ENCODE peak calls at places on chromosome 5, in four cellular contexts. One of them, this sample, is unnamed.

GRCh38 chr5:773517-774264 is 10.8 kb downstream of the ZDHHC11B start:
- DNase-seq in fibroblast of lung: no peak
- DNase-seq in astrocyte of the spinal cord: no peak
- DNase-seq in MM.1S: no peak
- DNase-seq in this sample: peak

GRCh38 chr5:14258840-14259239 is 115.7 kb downstream of the TRIO start:
- DNase-seq in fibroblast of lung: peak
- DNase-seq in astrocyte of the spinal cord: peak
- DNase-seq in MM.1S: no peak
- DNase-seq in this sample: peak

GRCh38 chr5:17359451-17359965 is 138.5 kb upstream of the TAF11L2 start:
- DNase-seq in fibroblast of lung: peak
- DNase-seq in astrocyte of the spinal cord: peak
- DNase-seq in MM.1S: no peak
- DNase-seq in this sample: no peak

GRCh38 chr5:165877475-165877874 is 2372.1 kb downstream of the MAT2B start:
- DNase-seq in fibroblast of lung: no peak
- DNase-seq in astrocyte of the spinal cord: no peak
- DNase-seq in MM.1S: peak
- DNase-seq in this sample: no peak

GRCh38 chr5:142420521-142420920 is 95.7 kb upstream of the SPRY4 start:
- DNase-seq in fibroblast of lung: peak
- DNase-seq in astrocyte of the spinal cord: no peak
- DNase-seq in MM.1S: no peak
- DNase-seq in this sample: no peak

GRCh38 chr5:123125953-123126352 is 36.9 kb downstream of the PRDM6 start:
- DNase-seq in fibroblast of lung: peak
- DNase-seq in astrocyte of the spinal cord: peak
- DNase-seq in MM.1S: no peak
- DNase-seq in this sample: no peak

GRCh38 chr5:169801324-169801777 is 164.3 kb downstream of the DOCK2 start:
- DNase-seq in fibroblast of lung: peak
- DNase-seq in astrocyte of the spinal cord: peak
- DNase-seq in MM.1S: no peak
- DNase-seq in this sample: no peak

GRCh38 chr5:132770476-132771159 is 6.4 kb downstream of the SEPTIN8 start:
- DNase-seq in fibroblast of lung: no peak
- DNase-seq in astrocyte of the spinal cord: no peak
- DNase-seq in MM.1S: no peak
- DNase-seq in this sample: no peak

GRCh38 chr5:169711826-169712225 is 74.8 kb downstream of the DOCK2 start:
- DNase-seq in fibroblast of lung: no peak
- DNase-seq in astrocyte of the spinal cord: no peak
- DNase-seq in MM.1S: no peak
- DNase-seq in this sample: no peak

GRCh38 chr5:9056046-9056445 is 489.8 kb downstream of the SEMA5A start:
- DNase-seq in fibroblast of lung: peak
- DNase-seq in astrocyte of the spinal cord: no peak
- DNase-seq in MM.1S: no peak
- DNase-seq in this sample: no peak

GRCh38 chr5:53123702-53124101 is 14.1 kb upstream of the MOCS2 start:
- DNase-seq in fibroblast of lung: no peak
- DNase-seq in astrocyte of the spinal cord: peak
- DNase-seq in MM.1S: no peak
- DNase-seq in this sample: no peak
- TF ChIP-seq CTCF in fibroblast of lung: no peak
- TF ChIP-seq CTCF in astrocyte of the spinal cord: no peak
- TF ChIP-seq CTCF in MM.1S: no peak
- TF ChIP-seq CTCF in this sample: no peak

GRCh38 chr5:63957617-63958016 is 4.6 kb downstream of the HTR1A start:
- DNase-seq in fibroblast of lung: no peak
- DNase-seq in astrocyte of the spinal cord: no peak
- DNase-seq in MM.1S: no peak
- DNase-seq in this sample: no peak

GRCh38 chr5:63961125-63961597 is 1.1 kb downstream of the HTR1A start:
- DNase-seq in fibroblast of lung: no peak
- DNase-seq in astrocyte of the spinal cord: no peak
- DNase-seq in MM.1S: no peak
- DNase-seq in this sample: no peak

GRCh38 chr5:63958654-63959053 is 3.6 kb downstream of the HTR1A start:
- DNase-seq in fibroblast of lung: no peak
- DNase-seq in astrocyte of the spinal cord: no peak
- DNase-seq in MM.1S: no peak
- DNase-seq in this sample: no peak

GRCh38 chr5:63960646-63961045 is 1.6 kb downstream of the HTR1A start:
- DNase-seq in fibroblast of lung: no peak
- DNase-seq in astrocyte of the spinal cord: no peak
- DNase-seq in MM.1S: no peak
- DNase-seq in this sample: no peak

GRCh38 chr5:63959177-63959982 is 2.9 kb downstream of the HTR1A start:
- DNase-seq in fibroblast of lung: no peak
- DNase-seq in astrocyte of the spinal cord: no peak
- DNase-seq in MM.1S: no peak
- DNase-seq in this sample: no peak
- TF ChIP-seq CTCF in fibroblast of lung: no peak
- TF ChIP-seq CTCF in astrocyte of the spinal cord: no peak
- TF ChIP-seq CTCF in MM.1S: no peak
- TF ChIP-seq CTCF in this sample: no peak

GRCh38 chr5:150431574-150431973 is 18.0 kb downstream of the RPS14 start:
- DNase-seq in fibroblast of lung: no peak
- DNase-seq in astrocyte of the spinal cord: no peak
- DNase-seq in MM.1S: peak
- DNase-seq in this sample: no peak
- TF ChIP-seq CTCF in fibroblast of lung: no peak
- TF ChIP-seq CTCF in astrocyte of the spinal cord: no peak
- TF ChIP-seq CTCF in MM.1S: no peak
- TF ChIP-seq CTCF in this sample: no peak

GRCh38 chr5:160787247-160787646 is 64.8 kb downstream of the ATP10B start:
- DNase-seq in fibroblast of lung: no peak
- DNase-seq in astrocyte of the spinal cord: no peak
- DNase-seq in MM.1S: peak
- DNase-seq in this sample: no peak
- TF ChIP-seq CTCF in fibroblast of lung: no peak
- TF ChIP-seq CTCF in astrocyte of the spinal cord: no peak
- TF ChIP-seq CTCF in MM.1S: peak
- TF ChIP-seq CTCF in this sample: peak

DNA sequence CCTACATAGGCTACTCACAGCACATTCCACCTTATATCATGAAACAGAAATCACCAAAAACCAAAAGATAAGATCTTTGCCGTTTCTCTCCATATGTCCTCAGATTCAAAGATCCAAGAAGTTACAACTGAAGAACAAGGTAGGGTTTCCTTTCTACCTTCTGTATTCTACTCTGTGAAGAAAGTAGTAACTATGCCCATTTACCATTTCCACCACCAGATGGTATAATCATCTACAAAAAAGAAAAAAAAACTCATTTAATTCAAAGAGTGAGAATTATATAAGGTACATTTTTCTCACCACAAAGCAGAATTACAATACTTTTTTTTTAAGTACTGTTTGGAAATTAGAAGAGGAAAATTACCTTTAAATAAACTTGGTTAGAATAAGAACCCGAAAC is 172.6 kb upstream of the PTGER4 start:
- DNase-seq in fibroblast of lung: no peak
- DNase-seq in astrocyte of the spinal cord: no peak
- DNase-seq in MM.1S: no peak
- DNase-seq in this sample: no peak
- TF ChIP-seq CTCF in fibroblast of lung: no peak
- TF ChIP-seq CTCF in astrocyte of the spinal cord: peak
- TF ChIP-seq CTCF in MM.1S: no peak
- TF ChIP-seq CTCF in this sample: no peak

This sample was measured in GM13976.